ENCODE peak calls at places on chromosomes 4 and X, in four cellular contexts. J is K562, M is HCT116, C is H1. R is an unnamed sample.

GRCh38 chr4:26173619-26174018 is 147.2 kb upstream of the RBPJ start:
- DNase-seq in J (no peak), M (no peak), C (no peak), R (no peak)

GRCh38 chr4:84995386-84995785 is 28.9 kb upstream of the WDFY3 start:
- DNase-seq in J (no peak), M (no peak), C (no peak), R (no peak)

GRCh38 chr4:20320232-20320631 is 68.5 kb downstream of the SLIT2 start:
- DNase-seq in J (no peak), M (no peak), C (no peak), R (no peak)

GRCh38 chr4:147839200-147839599 is 107.3 kb downstream of the ARHGAP10 start:
- DNase-seq in J (no peak), M (no peak), C (no peak), R (no peak)

GRCh38 chrX:110358548-110358947 is at the start of gene RTL9:
- DNase-seq in J (no peak), M (no peak), C (no peak), R (no peak)

GRCh38 chrX:102651968-102652744 is 873 bp downstream of the GPRASP1 start:
- DNase-seq in J (peak; percentile 8), M (no peak), C (no peak), R (no peak)

GRCh38 chrX:72094894-72095293 is 36.8 kb downstream of the RTL5 start:
- DNase-seq in J (peak; percentile 36), M (no peak), C (no peak), R (no peak)

GRCh38 chr4:123587983-123588494 is 191.4 kb downstream of the SPRY1 start:
- DNase-seq in J (no peak), M (peak; percentile 63), C (no peak), R (peak; percentile 32)

GRCh38 chr4:146407257-146407656 is 114.5 kb downstream of the SLC10A7 start:
- DNase-seq in J (no peak), M (no peak), C (no peak), R (no peak)

GRCh38 chrX:101260435-101260834 is 30.7 kb downstream of the TAF7L start:
- DNase-seq in J (peak; percentile 46), M (no peak), C (no peak), R (peak; percentile 9)

GRCh38 chr4:155371432-155372043 is 5.2 kb downstream of the MAP9 start:
- DNase-seq in J (no peak), M (peak; percentile 16), C (no peak), R (no peak)

GRCh38 chrX:124042042-124042441 is 80.5 kb downstream of the STAG2 start:
- DNase-seq in J (no peak), M (no peak), C (no peak), R (no peak)

DNA sequence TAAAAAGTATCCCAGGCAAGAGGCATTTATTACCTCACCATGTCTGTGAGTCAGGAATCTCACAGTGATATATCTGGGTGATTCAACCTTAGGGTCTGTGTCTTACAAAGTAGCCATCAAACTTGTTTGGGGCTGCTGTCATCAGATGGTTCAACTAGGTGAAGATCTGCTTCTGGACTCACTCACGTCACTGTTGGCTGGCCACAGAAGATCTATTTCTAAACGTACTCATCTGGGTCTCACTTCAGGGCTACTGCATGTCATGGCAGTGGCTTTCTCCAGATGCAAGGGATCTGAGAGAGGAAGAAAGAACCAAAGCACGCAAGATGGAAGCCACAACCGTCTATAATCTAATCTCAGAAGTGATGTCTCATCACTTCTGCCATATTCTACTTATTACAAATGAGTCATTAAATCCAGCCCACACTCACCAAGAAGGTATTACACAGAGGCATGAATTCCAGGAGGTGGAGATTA is 267.8 kb upstream of the ANKRD50 start:
- DNase-seq in J (no peak), M (no peak), C (no peak), R (no peak)
- TF ChIP-seq ATF3 in J (no peak), M (no peak), C (no peak), R (no peak)

DNA sequence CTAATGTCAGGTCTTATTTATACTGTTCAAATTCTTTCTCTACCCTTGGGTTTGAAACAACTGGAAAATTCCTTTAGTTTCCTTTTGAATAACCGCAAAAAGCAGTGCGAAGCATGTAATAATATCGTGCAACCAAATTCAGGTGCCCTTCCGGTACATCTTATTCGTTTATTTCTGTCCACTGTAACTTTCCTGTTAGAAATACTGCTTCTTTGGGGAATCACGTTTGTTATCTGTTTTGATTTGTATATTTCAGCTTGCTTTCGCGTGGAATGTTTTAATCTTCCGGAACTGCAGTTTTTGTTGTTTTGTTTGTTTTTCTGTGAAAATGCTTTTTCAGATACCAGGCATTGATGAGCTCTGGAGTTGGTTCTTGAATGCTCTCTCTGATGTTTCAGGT is 85.7 kb upstream of the HPRT1 start:
- DNase-seq in J (no peak), M (no peak), C (no peak), R (no peak)
- TF ChIP-seq FOSL1 in J (no peak), M (no peak), C (no peak), R (no peak)

DNA sequence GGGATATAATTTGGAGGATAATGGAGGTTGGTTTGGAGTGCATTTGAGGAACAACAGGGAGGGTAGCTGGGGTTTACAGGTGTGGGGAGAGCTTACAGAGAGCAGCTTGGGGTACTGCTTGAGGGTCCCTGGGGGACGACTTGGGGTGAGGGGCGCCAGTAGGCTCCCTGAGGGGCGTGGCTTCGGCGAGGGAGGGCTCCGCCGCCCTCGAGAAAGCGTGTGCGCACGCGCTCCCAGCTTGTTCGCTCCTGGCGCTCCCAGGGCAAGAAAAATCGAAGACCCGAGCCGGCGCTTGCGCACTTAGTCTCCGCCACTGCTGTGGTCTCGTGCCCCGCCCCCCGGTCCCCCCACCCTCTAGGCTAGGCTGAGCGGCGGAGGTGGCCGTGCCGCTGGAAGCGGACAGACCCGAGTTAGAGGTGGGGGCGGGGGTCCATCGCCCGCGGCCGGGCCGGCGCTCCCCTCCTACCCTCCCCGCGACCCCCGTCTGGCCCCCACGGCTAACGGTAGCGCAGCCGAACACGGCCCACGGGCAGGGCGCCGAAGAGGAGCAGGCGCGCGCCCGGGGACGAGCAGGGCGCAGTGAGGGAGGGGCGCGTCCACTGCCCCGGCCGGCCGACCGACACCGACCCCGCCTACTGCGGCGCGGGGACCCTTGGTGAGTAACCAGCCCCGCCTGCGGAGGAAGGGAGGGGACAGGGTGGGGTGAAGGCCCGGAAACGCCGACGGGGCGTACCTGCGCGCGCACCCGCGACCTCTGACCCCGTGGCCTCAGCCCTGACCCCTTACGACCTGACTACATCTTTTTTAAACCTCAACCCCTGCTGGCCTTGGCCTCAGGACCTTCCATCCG is 5.4 kb upstream of the CCDC120 start:
- DNase-seq in J (peak; percentile 80), M (no peak), C (no peak), R (peak; percentile 45)
- TF ChIP-seq ATF3 in J (no peak), M (no peak), C (no peak), R (no peak)

GRCh38 chr4:180840142-180840541 is 1403.1 kb upstream of the TENM3 start:
- DNase-seq in J (no peak), M (no peak), C (no peak), R (no peak)
- TF ChIP-seq FOSL1 in J (no peak), M (no peak), C (no peak), R (no peak)

DNA sequence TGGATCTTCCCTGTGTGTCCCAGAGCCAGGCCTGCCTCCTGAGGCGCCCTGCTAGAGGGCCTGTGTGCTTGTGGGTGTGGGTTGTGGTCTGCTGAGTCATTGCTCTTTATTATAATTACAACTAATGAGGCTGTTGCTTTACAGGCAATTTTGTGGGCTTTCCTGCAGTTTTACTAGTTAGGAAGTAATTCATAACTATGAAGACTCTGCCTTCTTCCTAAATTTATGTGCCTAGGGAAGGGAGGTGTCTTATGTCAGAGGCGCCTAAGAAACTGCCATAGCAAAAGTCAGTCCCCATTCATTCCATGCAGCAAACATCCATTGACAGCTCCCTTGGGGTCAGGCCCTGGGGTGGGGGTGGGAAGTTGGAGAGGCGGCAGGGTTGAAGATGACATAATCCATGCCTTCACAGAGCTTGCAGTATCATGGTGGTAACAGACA is 359.2 kb downstream of the IDS start:
- DNase-seq in J (no peak), M (no peak), C (no peak), R (no peak)
- TF ChIP-seq ATF3 in J (no peak), M (no peak), C (no peak), R (no peak)

GRCh38 chr4:78551420-78552351 is at the start of gene ANXA3:
- DNase-seq in J (peak; percentile 67), M (no peak), C (no peak), R (no peak)

GRCh38 chr4:78557841-78558240 is 6.3 kb downstream of the ANXA3 start:
- DNase-seq in J (no peak), M (no peak), C (no peak), R (no peak)

GRCh38 chr4:78556655-78557054 is 5.1 kb downstream of the ANXA3 start:
- DNase-seq in J (no peak), M (peak; percentile 60), C (no peak), R (no peak)

GRCh38 chr4:78553526-78554060 is 2.0 kb downstream of the ANXA3 start:
- DNase-seq in J (no peak), M (no peak), C (no peak), R (peak; percentile 26)

GRCh38 chr4:78552398-78553396 is 1.1 kb downstream of the ANXA3 start:
- DNase-seq in J (no peak), M (peak; percentile 88), C (peak; percentile 73), R (peak; percentile 67)
- TF ChIP-seq FOSL1 in J (peak; percentile 66), M (peak; percentile 92), C (no peak), R (no peak)

GRCh38 chr4:90766837-90767236 is 639.6 kb downstream of the CCSER1 start:
- DNase-seq in J (no peak), M (no peak), C (no peak), R (no peak)

GRCh38 chr4:90769251-90769650 is 642.1 kb downstream of the CCSER1 start:
- DNase-seq in J (no peak), M (no peak), C (no peak), R (no peak)
- TF ChIP-seq ATF3 in J (no peak), M (no peak), C (no peak), R (no peak)

GRCh38 chr4:131644619-131645018 is 1504.5 kb upstream of the PCDH10 start:
- DNase-seq in J (no peak), M (peak; percentile 35), C (peak; percentile 51), R (peak; percentile 3)

GRCh38 chr4:131635191-131635590 is 1513.9 kb upstream of the PCDH10 start:
- DNase-seq in J (no peak), M (no peak), C (no peak), R (no peak)

GRCh38 chr4:131632877-131633276 is 1516.2 kb upstream of the PCDH10 start:
- DNase-seq in J (no peak), M (no peak), C (no peak), R (no peak)

GRCh38 chr4:131638776-131639175 is 1510.3 kb upstream of the PCDH10 start:
- DNase-seq in J (no peak), M (no peak), C (no peak), R (no peak)
- TF ChIP-seq FOSL1 in J (no peak), M (no peak), C (no peak), R (no peak)